ENCODE peak calls at places on chromosomes 4 and X, in six cellular contexts. B, M, N, H, W and T are unnamed samples.

GRCh38 chr4:81030617-81031388 is at the start of gene BMP3:
- DNase-seq in B (no peak), M (no peak), N (no peak), H (no peak), W (no peak), T (no peak)

GRCh38 chrX:119895843-119896326 is at the start of gene AKAP14:
- DNase-seq in B (no peak), M (no peak), N (no peak), H (no peak), W (no peak), T (no peak)

GRCh38 chr4:98110214-98110613 is 33.1 kb downstream of the STPG2 start:
- DNase-seq in B (no peak), M (no peak), N (no peak), H (no peak), W (no peak), T (no peak)

GRCh38 chr4:123446791-123447474 is 50.3 kb downstream of the SPRY1 start:
- DNase-seq in B (no peak), M (peak), N (no peak), H (no peak), W (no peak), T (no peak)

GRCh38 chr4:2248821-2249261 is 6.9 kb upstream of the HAUS3 start:
- DNase-seq in B (no peak), M (no peak), N (no peak), H (no peak), W (no peak), T (no peak)

GRCh38 chrX:47190445-47191269 is 3.0 kb upstream of the UBA1 start:
- DNase-seq in B (peak), M (peak), N (peak), H (peak), W (peak), T (peak)

GRCh38 chrX:6225307-6226052 is 3.2 kb downstream of the NLGN4X start:
- DNase-seq in B (no peak), M (no peak), N (no peak), H (no peak), W (no peak), T (no peak)

GRCh38 chr4:150695162-150695561 is 113.2 kb downstream of the MAB21L2 start:
- DNase-seq in B (no peak), M (no peak), N (no peak), H (no peak), W (no peak), T (no peak)

GRCh38 chrX:34813618-34814017 is 129.0 kb upstream of the FAM47B start:
- DNase-seq in B (no peak), M (no peak), N (no peak), H (no peak), W (no peak), T (no peak)

GRCh38 chr4:71231073-71231752 is 107.6 kb upstream of the SLC4A4 start:
- DNase-seq in B (no peak), M (no peak), N (no peak), H (no peak), W (no peak), T (no peak)

GRCh38 chrX:113222305-113222704 is 381.7 kb upstream of the AMOT start:
- DNase-seq in B (no peak), M (no peak), N (no peak), H (no peak), W (no peak), T (no peak)

GRCh38 chr4:14348506-14348905 is 653.8 kb upstream of the CPEB2 start:
- DNase-seq in B (no peak), M (no peak), N (no peak), H (no peak), W (no peak), T (no peak)

GRCh38 chr4:113311047-113311446 is 261.6 kb downstream of the ANK2 start:
- DNase-seq in B (no peak), M (no peak), N (no peak), H (no peak), W (no peak), T (no peak)

GRCh38 chr4:152903658-152904057 is 32.5 kb upstream of the FHDC1 start:
- DNase-seq in B (no peak), M (peak), N (no peak), H (no peak), W (no peak), T (no peak)

GRCh38 chr4:52983563-52984303 is 121.6 kb downstream of the RASL11B start:
- DNase-seq in B (peak), M (peak), N (peak), H (no peak), W (peak), T (peak)

GRCh38 chrX:134895785-134896184 is 95.0 kb upstream of the SMIM10 start:
- DNase-seq in B (no peak), M (no peak), N (no peak), H (no peak), W (no peak), T (no peak)

GRCh38 chr4:109873791-109874514 is 26.0 kb downstream of the LRIT3 start:
- DNase-seq in B (no peak), M (no peak), N (no peak), H (no peak), W (no peak), T (no peak)

GRCh38 chrX:9786839-9787635 is 808 bp downstream of the SHROOM2 start:
- DNase-seq in B (peak), M (no peak), N (no peak), H (no peak), W (no peak), T (no peak)

GRCh38 chr4:41260315-41260714 is 3.6 kb downstream of the UCHL1 start:
- DNase-seq in B (no peak), M (no peak), N (no peak), H (no peak), W (no peak), T (no peak)

GRCh38 chr4:106615961-106616360 is 247.4 kb upstream of the GIMD1 start:
- DNase-seq in B (peak), M (no peak), N (no peak), H (no peak), W (no peak), T (no peak)

GRCh38 chr4:113050837-113051236 is 1.4 kb downstream of the ANK2 start:
- DNase-seq in B (no peak), M (no peak), N (no peak), H (no peak), W (no peak), T (no peak)

GRCh38 chr4:1217366-1217765 is 31.6 kb downstream of the CTBP1 start:
- DNase-seq in B (no peak), M (no peak), N (no peak), H (no peak), W (no peak), T (no peak)

GRCh38 chr4:1218892-1219552 is 29.9 kb downstream of the CTBP1 start:
- DNase-seq in B (no peak), M (no peak), N (no peak), H (peak), W (no peak), T (peak)

GRCh38 chr4:1215347-1216075 is 33.4 kb downstream of the CTBP1 start:
- DNase-seq in B (no peak), M (no peak), N (no peak), H (peak), W (no peak), T (no peak)

GRCh38 chr4:1216076-1216614 is 32.8 kb downstream of the CTBP1 start:
- DNase-seq in B (no peak), M (no peak), N (no peak), H (no peak), W (no peak), T (no peak)

GRCh38 chr4:1216869-1217294 is 32.0 kb downstream of the CTBP1 start:
- DNase-seq in B (no peak), M (no peak), N (no peak), H (no peak), W (no peak), T (no peak)
- TF ChIP-seq MYC in B (no peak), M (no peak), N (no peak), H (no peak), W (no peak), T (no peak)

DNA sequence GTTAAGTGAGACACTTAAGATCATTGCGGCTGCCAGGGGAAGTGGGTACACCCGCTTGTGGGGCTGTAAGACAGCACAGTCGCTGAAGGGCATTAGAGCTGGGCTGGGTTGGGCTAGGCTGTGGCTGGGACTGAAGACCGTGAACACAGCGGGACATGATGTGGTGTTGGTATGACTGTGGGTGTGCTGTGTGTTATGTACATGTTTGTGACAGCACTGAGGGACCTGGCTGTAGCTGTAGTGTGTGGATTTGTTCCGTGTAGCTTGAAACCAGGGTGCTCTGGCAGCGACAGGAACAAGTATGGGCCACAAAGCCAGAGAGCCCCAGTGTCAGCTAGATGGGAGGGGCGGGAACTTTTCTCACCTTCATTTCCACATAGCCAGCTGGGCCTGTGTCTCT is 82.1 kb downstream of the NHSL2 start:
- DNase-seq in B (no peak), M (no peak), N (no peak), H (no peak), W (no peak), T (no peak)
- TF ChIP-seq MYC in B (no peak), M (no peak), N (no peak), H (no peak), W (no peak), T (no peak)

DNA sequence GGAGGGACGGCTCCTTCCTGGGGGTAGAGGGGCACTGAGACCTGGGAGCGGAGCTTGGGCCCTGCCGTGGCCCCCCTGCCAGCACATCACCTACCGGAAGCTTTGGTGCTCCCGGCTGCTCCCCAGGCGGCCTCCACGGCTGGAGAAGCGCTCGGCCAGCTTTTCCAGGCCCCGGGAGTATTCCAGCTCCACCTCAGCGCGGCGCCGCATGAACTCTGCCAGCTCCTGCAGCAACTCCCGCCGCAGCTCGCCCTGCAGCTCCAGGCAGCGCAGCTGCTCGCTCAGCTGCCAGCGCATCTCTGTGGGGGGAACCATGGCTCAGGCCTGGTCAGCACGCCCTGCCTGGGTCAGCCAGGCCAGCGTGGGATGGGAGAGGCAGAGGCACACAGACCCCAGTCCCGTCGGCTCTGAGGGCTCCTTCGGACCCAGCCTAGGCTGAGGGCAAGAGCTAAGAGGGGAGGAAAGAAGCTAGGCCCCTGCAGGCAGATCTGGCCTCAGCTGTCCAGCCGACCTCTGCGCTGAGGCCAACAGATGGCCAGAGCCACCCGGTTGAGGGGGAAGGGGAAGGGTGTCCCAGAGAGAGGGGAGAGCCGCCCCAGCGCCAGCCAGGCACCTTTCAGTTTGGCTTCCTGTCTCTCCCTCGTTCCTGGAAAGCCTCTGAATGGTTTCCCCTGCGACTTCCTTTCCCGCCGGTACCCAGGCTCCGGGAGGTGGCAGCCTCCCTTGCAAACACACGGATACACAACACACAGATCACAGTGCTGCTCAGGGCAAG is 4.4 kb downstream of the ARHGAP4 start:
- DNase-seq in B (no peak), M (no peak), N (no peak), H (no peak), W (no peak), T (no peak)
- TF ChIP-seq MYC in B (no peak), M (no peak), N (no peak), H (no peak), W (no peak), T (no peak)

DNA sequence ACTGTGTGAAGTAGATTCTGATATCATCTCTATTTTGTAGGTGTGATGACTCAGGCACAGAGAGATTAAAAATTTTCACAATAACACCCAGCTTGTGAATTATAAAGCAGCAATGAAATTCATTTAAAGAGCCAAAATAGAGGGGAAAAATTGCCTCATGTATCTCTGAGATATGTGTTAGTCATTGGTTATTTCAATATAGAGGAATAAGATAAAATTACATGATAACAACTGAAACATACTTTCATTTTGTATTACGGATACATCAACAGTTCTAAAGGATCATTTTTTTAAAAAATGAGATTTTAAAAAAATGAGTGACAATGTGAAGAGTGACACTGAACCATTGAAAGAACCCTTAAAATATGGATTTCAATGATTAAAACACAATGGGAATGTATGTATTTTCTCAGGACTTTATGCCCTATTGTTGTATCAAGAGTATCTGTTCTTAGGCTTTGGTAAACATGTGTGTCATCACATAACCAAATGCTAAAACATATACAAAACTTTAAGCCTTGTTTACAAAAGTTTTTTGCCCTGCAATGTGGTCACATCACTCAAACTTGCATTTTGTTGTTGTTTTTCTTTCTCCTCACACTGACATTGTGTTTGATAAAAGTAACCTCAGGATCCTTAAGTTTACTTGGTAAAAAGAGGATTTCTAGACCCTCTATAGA is 221.3 kb downstream of the ANTXR2 start:
- DNase-seq in B (peak), M (no peak), N (no peak), H (no peak), W (no peak), T (no peak)
- TF ChIP-seq MYC in B (no peak), M (no peak), N (no peak), H (no peak), W (no peak), T (no peak)

GRCh38 chr4:138522366-138522765 is 280.2 kb upstream of the SLC7A11 start:
- DNase-seq in B (peak), M (peak), N (no peak), H (no peak), W (no peak), T (peak)
- TF ChIP-seq MYC in B (no peak), M (no peak), N (no peak), H (no peak), W (no peak), T (no peak)

GRCh38 chr4:42995343-42995944 is 102.9 kb downstream of the GRXCR1 start:
- DNase-seq in B (peak), M (peak), N (peak), H (no peak), W (peak), T (peak)
- TF ChIP-seq MYC in B (no peak), M (no peak), N (no peak), H (no peak), W (no peak), T (no peak)

GRCh38 chr4:94036964-94037363 is 170.7 kb upstream of the SMARCAD1 start:
- DNase-seq in B (no peak), M (no peak), N (no peak), H (no peak), W (no peak), T (peak)

GRCh38 chr4:94038195-94038594 is 169.5 kb upstream of the SMARCAD1 start:
- DNase-seq in B (no peak), M (no peak), N (no peak), H (no peak), W (no peak), T (no peak)

DNA sequence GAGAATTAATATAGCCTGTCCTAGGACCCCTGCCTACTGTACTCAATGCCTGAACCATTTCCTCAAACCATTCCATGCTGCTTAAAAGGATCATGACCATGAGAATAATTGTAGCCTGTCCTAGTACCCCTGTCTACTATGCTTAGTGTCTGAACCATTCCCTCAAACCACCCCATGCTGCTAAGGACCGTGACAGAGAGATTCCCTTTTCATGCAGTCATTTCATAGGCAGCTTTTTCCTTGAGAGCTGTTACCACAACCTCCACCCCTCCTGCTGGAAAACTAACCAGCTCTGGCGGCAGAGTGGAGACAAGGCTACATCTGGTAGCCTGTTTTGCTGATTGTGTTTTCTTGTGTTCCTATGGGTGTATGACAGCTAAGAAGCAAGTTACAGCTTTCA is 174.9 kb upstream of the SMARCAD1 start:
- DNase-seq in B (no peak), M (no peak), N (no peak), H (no peak), W (no peak), T (no peak)
- TF ChIP-seq MYC in B (no peak), M (no peak), N (no peak), H (no peak), W (no peak), T (no peak)

GRCh38 chr4:11805837-11806236 is 377.1 kb upstream of the HS3ST1 start:
- DNase-seq in B (peak), M (no peak), N (peak), H (no peak), W (no peak), T (peak)
- TF ChIP-seq MYC in B (no peak), M (no peak), N (no peak), H (no peak), W (no peak), T (no peak)